ENCODE peak calls at places on chromosomes 13 and 19, in five cellular contexts. G is IMR-90, J is SK-N-SH, Q is A549, F is GM12878. Y is an unnamed sample. For H3K4me1, the result is how much of the 10 kb centered on the place peaks cover.

GRCh38 chr19:485583-486236 is 10.6 kb upstream of the MADCAM1 start:
- DNase-seq in J (peak), Q (no peak), G (no peak), F (no peak), Y (peak)

GRCh38 chr19:46913852-46914430 is 53.1 kb downstream of the ARHGAP35 start:
- DNase-seq in F (peak), G (peak), J (no peak), Q (peak), Y (no peak)

GRCh38 chr19:29429581-29429980 is 96.2 kb upstream of the VSTM2B start:
- DNase-seq in G (no peak), Q (no peak), F (no peak), J (no peak), Y (no peak)

GRCh38 chr13:105847532-105848295 is 687.7 kb downstream of the EFNB2 start:
- DNase-seq in Q (no peak), G (peak), J (peak), F (no peak), Y (no peak)

GRCh38 chr19:44694184-44694579 is 4.8 kb upstream of the CEACAM16 start:
- DNase-seq in F (no peak), Q (no peak), G (no peak), J (no peak), Y (no peak)

GRCh38 chr19:2341987-2342386 is 13.5 kb downstream of the SPPL2B start:
- DNase-seq in G (no peak), J (no peak), F (no peak), Q (no peak), Y (no peak)

GRCh38 chr13:72727417-72728289 is at the start of the genes BORA and MZT1:
- DNase-seq in Q (peak), F (peak), J (peak), G (peak), Y (peak)

GRCh38 chr19:30473334-30473867 is 101.2 kb downstream of the ZNF536 start:
- DNase-seq in Q (no peak), G (no peak), J (no peak), F (no peak), Y (no peak)

GRCh38 chr13:22740264-22740663 is 440.5 kb upstream of the SGCG start:
- DNase-seq in Q (peak), G (no peak), F (no peak), J (no peak), Y (no peak)

GRCh38 chr13:20869540-20869939 is 33.0 kb downstream of the XPO4 start:
- DNase-seq in Q (no peak), G (peak), F (no peak), J (peak), Y (no peak)

GRCh38 chr13:84405286-84405685 is 523.0 kb upstream of the SLITRK1 start:
- DNase-seq in J (no peak), G (peak), Q (no peak), F (no peak), Y (no peak)

GRCh38 chr13:22700488-22700887 is 480.3 kb upstream of the SGCG start:
- DNase-seq in G (no peak), Q (no peak), J (no peak), F (no peak), Y (no peak)

DNA sequence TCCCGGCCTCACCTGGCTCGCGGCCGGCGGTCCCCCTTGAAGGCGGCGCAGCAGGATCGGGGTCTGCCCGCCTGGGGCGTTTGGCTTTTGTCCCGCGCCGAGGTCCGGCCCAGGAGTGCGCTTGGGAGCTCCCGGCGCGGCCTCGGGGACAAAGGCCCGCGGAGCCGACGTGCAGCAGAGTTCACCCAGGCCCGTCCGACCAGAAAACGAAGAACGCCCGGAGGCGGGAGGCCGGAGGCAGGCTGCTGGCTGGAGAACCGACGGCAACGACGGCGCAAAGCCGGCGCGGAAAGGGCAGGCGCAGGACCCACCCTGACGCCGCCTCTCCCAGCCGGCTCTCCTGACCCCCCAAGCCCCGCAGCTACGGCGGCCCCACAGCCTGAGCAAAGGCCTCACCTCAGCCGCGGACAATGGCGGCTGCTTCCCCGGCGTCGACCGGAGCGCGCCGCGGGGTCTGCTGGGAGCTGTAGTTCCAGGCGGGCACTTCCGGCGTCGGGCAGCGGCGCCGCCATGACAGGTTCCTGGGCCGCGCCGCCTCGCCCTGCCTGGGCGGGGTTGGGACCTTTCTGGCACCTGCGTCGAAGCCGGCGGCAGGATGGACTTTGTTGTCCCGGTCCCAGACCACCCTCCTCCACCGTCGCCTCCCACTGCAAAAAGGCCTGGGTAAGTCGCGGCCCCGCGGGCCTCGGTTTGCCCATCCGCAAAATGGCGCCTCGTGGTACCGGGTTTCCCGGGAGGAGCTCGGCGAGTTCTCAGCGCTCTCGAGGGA is at the start of gene ZNF606:
- DNase-seq in J (peak), G (peak), Q (peak), F (peak), Y (peak)
- TF ChIP-seq USF2 in J (no peak), G (no peak), Q (no peak), F (no peak), Y (no peak)

GRCh38 chr13:33284016-33284415 is 1.5 kb downstream of the STARD13 start:
- DNase-seq in J (no peak), G (peak), Q (no peak), F (no peak), Y (no peak)
- H3K4me1 ChIP-seq in J (under half), G (under half), Q (under half), F (under half), Y (half or more)

GRCh38 chr13:26695891-26696311 is 64.7 kb downstream of the GPR12 start:
- DNase-seq in G (no peak), Q (no peak), F (no peak), J (no peak), Y (no peak)

GRCh38 chr13:26694609-26695359 is 65.8 kb downstream of the GPR12 start:
- DNase-seq in F (no peak), J (no peak), Q (no peak), G (no peak), Y (no peak)

GRCh38 chr13:26695360-26695705 is 65.3 kb downstream of the GPR12 start:
- DNase-seq in Q (no peak), J (no peak), G (no peak), F (no peak), Y (no peak)

GRCh38 chr13:26697069-26697955 is 63.3 kb downstream of the GPR12 start:
- DNase-seq in F (no peak), J (no peak), Q (no peak), G (no peak), Y (no peak)

GRCh38 chr13:26693749-26694463 is 66.7 kb downstream of the GPR12 start:
- DNase-seq in F (no peak), G (no peak), Q (no peak), J (no peak), Y (no peak)
- TF ChIP-seq USF2 in F (no peak), G (no peak), Q (no peak), J (no peak), Y (no peak)

GRCh38 chr13:26968431-26969335 is 202.9 kb downstream of the USP12 start:
- DNase-seq in J (no peak), G (peak), F (no peak), Q (peak), Y (peak)
- H3K4me1 ChIP-seq in J (under half), G (under half), F (under half), Q (under half), Y (half or more)

GRCh38 chr13:112114391-112114790 is 47.4 kb downstream of the SOX1 start:
- DNase-seq in Q (no peak), F (no peak), G (no peak), J (no peak), Y (no peak)

GRCh38 chr13:112113851-112114250 is 46.9 kb downstream of the SOX1 start:
- DNase-seq in G (no peak), Q (no peak), F (no peak), J (no peak), Y (no peak)

GRCh38 chr13:112110479-112110878 is 43.5 kb downstream of the SOX1 start:
- DNase-seq in Q (no peak), G (no peak), J (no peak), F (no peak), Y (no peak)

GRCh38 chr13:112113355-112113754 is 46.4 kb downstream of the SOX1 start:
- DNase-seq in F (no peak), Q (no peak), J (no peak), G (no peak), Y (no peak)

GRCh38 chr13:112112534-112113276 is 45.8 kb downstream of the SOX1 start:
- DNase-seq in J (no peak), Q (no peak), F (no peak), G (no peak), Y (no peak)
- TF ChIP-seq USF2 in J (no peak), Q (no peak), F (no peak), G (no peak), Y (no peak)

DNA sequence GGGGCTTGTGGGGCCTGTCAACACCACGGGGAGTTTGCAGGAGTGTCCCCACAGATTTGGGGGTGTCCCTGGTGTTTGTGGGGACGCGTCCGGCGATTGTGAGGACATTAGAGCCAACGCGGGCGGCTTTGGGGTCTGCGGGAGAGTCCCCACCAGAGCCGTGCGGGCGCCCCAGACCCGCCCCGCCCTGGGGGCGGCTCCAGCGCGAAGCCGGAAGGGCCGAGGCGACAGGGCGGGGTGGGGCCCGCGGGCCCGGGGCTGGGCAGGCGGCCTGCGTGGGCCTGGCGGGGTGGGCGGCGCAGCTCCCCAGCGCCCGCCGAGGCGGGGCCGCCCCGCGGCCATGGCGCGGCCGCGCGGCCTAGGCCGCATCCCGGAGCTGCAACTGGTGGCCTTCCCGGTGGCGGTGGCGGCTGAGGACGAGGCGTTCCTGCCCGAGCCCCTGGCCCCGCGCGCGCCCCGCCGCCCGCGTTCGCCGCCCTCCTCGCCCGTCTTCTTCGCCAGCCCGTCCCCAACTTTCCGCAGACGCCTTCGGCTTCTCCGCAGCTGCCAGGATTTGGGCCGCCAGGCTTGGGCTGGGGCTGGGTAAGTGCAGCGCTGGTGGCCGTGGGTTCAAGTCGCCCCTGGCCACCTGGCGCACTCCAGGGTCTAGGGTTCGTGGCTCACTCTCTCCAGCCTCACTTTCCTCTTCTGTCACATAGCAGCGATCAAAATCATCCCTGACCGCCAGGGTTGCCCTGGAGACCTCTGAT is 10.3 kb downstream of the PDE4A start:
- DNase-seq in Q (no peak), G (peak), F (no peak), J (peak), Y (no peak)
- H3K4me1 ChIP-seq in Q (under half), G (under half), F (under half), J (under half), Y (under half)

GRCh38 chr13:76904507-76904906 is 18.3 kb upstream of the KCTD12 start:
- DNase-seq in J (no peak), G (no peak), Q (no peak), F (no peak), Y (no peak)

GRCh38 chr13:76903544-76904162 is 17.4 kb upstream of the KCTD12 start:
- DNase-seq in Q (peak), F (peak), G (peak), J (peak), Y (peak)
- TF ChIP-seq USF2 in Q (no peak), F (no peak), G (no peak), J (no peak), Y (no peak)

GRCh38 chr19:18274776-18275356 is 614 bp upstream of the IQCN start:
- DNase-seq in F (no peak), G (peak), Q (peak), J (no peak), Y (peak)

GRCh38 chr19:18270304-18270703 is 3.9 kb downstream of the IQCN start:
- DNase-seq in Q (no peak), G (no peak), F (no peak), J (no peak), Y (no peak)

GRCh38 chr19:18271433-18271841 is 2.8 kb downstream of the IQCN start:
- DNase-seq in J (no peak), Q (no peak), F (no peak), G (no peak), Y (no peak)

GRCh38 chr19:18273566-18274302 is 518 bp downstream of the IQCN start:
- DNase-seq in F (no peak), Q (no peak), J (no peak), G (no peak), Y (no peak)

GRCh38 chr19:18274303-18274775 is at the start of gene IQCN:
- DNase-seq in G (no peak), F (no peak), J (no peak), Q (peak), Y (peak)
- H3K4me1 ChIP-seq in G (under half), F (under half), J (under half), Q (half or more), Y (half or more)

GRCh38 chr19:12733907-12734214 is 623 bp downstream of the TRIR start:
- DNase-seq in J (no peak), F (no peak), Q (no peak), G (no peak), Y (no peak)
- TF ChIP-seq USF2 in J (no peak), F (no peak), Q (no peak), G (no peak), Y (no peak)

DNA sequence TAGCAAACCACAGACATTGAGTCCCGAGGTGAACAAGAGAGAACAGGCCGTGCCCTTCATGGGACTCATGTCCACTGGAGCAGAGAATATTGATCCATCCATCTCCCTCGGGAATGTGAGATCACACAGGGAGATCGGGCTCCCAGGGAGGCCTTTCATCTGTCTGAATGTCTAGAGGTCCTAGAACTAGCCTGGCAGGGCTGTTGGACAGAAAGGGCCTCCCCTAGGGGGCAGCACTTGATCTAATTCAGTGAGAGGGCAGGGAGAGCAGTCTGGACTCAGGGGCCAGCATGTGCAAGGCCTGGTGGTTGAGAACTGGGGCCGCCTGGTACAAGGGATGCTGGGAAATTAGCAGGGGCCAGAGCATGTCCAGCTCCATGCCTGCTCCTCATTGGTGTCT is 4.3 kb downstream of the RUVBL2 start:
- DNase-seq in Q (peak), J (peak), G (peak), F (no peak), Y (peak)
- H3K4me1 ChIP-seq in Q (under half), J (under half), G (under half), F (under half), Y (under half)